ENCODE peak calls at places on chromosomes 1 and 21, in four cellular contexts. Z is Peyer's patch; R is CD4-positive, alpha-beta T cell; F is dorsolateral prefrontal cortex. K is an unnamed sample.

GRCh38 chr1:203995228-203995627 is 77.7 kb upstream of the SOX13 start:
- DNase-seq in Z (no peak), R (no peak), F (no peak), K (no peak)

GRCh38 chr1:90925928-90926869 is 95.6 kb downstream of the ZNF644 start:
- DNase-seq in Z (no peak), R (no peak), F (no peak), K (no peak)

GRCh38 chr1:85340427-85340826 is 64.0 kb upstream of the BCL10 start:
- DNase-seq in Z (no peak), R (no peak), F (no peak), K (no peak)

GRCh38 chr1:210384625-210385024 is 55.9 kb downstream of the HHAT start:
- DNase-seq in Z (no peak), R (no peak), F (no peak), K (no peak)

GRCh38 chr1:193558491-193559028 is 372.1 kb upstream of the B3GALT2 start:
- DNase-seq in Z (no peak), R (no peak), F (no peak), K (peak)

GRCh38 chr1:204612326-204612725 is 73.2 kb downstream of the LRRN2 start:
- DNase-seq in Z (no peak), R (no peak), F (no peak), K (no peak)

GRCh38 chr21:42245348-42246185 is 26.6 kb downstream of the ABCG1 start:
- DNase-seq in Z (no peak), R (no peak), F (no peak), K (no peak)

GRCh38 chr1:50474859-50475809 is 51.9 kb upstream of the DMRTA2 start:
- DNase-seq in Z (no peak), R (no peak), F (no peak), K (no peak)

GRCh38 chr1:39398278-39399010 is 93.0 kb upstream of the BMP8A start:
- DNase-seq in Z (peak), R (no peak), F (peak), K (peak)

GRCh38 chr21:26169061-26169610 is 1.4 kb downstream of the APP start:
- DNase-seq in Z (peak), R (peak), F (peak), K (no peak)
- TF ChIP-seq CTCF in Z (peak), R (peak), F (peak), K (peak)

GRCh38 chr21:28235169-28235892 is 757.3 kb downstream of the LTN1 start:
- DNase-seq in Z (no peak), R (no peak), F (no peak), K (peak)
- TF ChIP-seq CTCF in Z (no peak), R (no peak), F (no peak), K (peak)

GRCh38 chr1:64663654-64664053 is 81.2 kb upstream of the RAVER2 start:
- DNase-seq in Z (no peak), R (no peak), F (peak), K (no peak)

GRCh38 chr1:64659478-64659877 is 85.4 kb upstream of the RAVER2 start:
- DNase-seq in Z (no peak), R (no peak), F (no peak), K (no peak)

GRCh38 chr1:64669098-64669675 is 75.7 kb upstream of the RAVER2 start:
- DNase-seq in Z (no peak), R (no peak), F (no peak), K (no peak)

DNA sequence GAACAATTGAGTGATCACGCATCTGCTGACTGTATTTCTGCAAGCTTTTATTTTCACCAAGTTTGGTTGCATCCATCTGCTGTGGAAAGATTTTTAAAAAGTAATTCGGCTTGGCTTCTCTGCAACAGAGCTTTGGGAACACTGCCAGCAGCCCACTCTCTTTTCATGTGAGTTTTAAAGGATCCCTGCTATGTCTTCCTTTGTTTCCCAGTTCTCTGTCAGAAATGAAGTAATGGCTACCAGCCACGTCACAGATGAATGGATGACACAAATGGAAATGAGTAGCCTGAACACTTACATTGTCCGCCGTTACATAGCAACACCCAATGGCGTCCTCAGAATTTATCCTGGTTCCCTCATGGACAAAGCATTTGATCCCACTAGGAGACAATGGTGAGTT is 80.6 kb upstream of the RAVER2 start:
- DNase-seq in Z (no peak), R (no peak), F (peak), K (no peak)
- TF ChIP-seq CTCF in Z (no peak), R (no peak), F (no peak), K (no peak)

DNA sequence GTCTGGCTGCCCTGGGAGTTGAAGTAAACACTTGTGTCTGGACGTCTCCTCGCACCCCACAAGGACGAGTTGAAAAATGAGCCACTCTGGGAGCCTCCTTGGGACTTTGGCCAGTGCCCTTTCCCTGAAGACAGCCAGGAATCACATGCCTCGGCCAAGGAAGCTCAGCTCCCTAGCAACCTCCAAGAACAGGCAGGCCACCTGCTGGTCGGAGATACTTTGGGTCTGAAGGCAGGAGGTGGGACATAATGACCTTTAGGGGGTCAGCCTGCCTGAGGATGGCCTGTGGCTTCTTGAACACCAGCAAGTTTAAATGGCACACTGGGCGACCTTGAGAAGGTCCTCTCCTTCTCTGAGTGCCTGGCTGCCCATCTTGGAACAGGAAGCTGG is 165.8 kb upstream of the ZC3H12A start:
- DNase-seq in Z (no peak), R (no peak), F (no peak), K (no peak)
- TF ChIP-seq CTCF in Z (no peak), R (no peak), F (no peak), K (no peak)

DNA sequence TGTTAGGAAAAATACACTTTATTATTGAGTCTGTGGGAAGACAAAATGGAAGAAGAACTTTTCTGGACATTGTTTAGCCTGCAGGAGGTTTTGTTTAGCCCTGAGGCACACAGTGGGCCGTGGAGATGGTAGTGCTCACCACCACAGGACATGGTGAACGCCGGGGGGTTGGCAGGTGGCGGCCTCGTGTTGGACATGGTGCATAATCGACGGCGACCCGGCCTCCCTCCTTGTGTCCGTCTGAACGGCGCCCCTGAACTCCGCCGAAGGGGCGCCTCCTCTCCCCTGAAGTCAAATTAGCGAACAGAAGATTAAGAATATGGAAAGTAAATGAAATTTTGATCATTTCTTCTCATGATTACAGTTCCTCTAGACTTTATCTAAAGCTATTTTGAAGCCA is 126.4 kb downstream of the PCBP3 start:
- DNase-seq in Z (no peak), R (no peak), F (no peak), K (no peak)
- TF ChIP-seq CTCF in Z (no peak), R (no peak), F (no peak), K (no peak)

K was measured in CD14-positive monocyte.